ENCODE peak calls at places on chromosomes 6 and 20, in ten cellular contexts. One of them, this sample, is unnamed.

GRCh38 chr6:143135797-143136561 is 75.3 kb downstream of the AIG1 start:
- DNase-seq in breast epithelium: no peak
- DNase-seq in PC-3: no peak
- DNase-seq in thoracic aorta: no peak
- DNase-seq in right cardiac atrium: no peak
- DNase-seq in tibial artery: no peak
- DNase-seq in Peyer's patch: no peak
- DNase-seq in naive thymus-derived CD4-positive, alpha-beta T cell: no peak
- DNase-seq in cardiac muscle cell: no peak
- DNase-seq in endothelial cell of umbilical vein: peak; percentile 26
- DNase-seq in this sample: no peak

GRCh38 chr20:38973107-38973506 is 11.0 kb downstream of the DHX35 start:
- DNase-seq in Peyer's patch: no peak
- DNase-seq in right cardiac atrium: no peak
- DNase-seq in cardiac muscle cell: no peak
- DNase-seq in naive thymus-derived CD4-positive, alpha-beta T cell: no peak
- DNase-seq in PC-3: no peak
- DNase-seq in endothelial cell of umbilical vein: no peak
- DNase-seq in breast epithelium: no peak
- DNase-seq in tibial artery: no peak
- DNase-seq in thoracic aorta: no peak
- DNase-seq in this sample: no peak

GRCh38 chr6:46741910-46742309 is 4.8 kb upstream of the ANKRD66 start:
- DNase-seq in naive thymus-derived CD4-positive, alpha-beta T cell: no peak
- DNase-seq in right cardiac atrium: no peak
- DNase-seq in thoracic aorta: no peak
- DNase-seq in Peyer's patch: no peak
- DNase-seq in PC-3: no peak
- DNase-seq in endothelial cell of umbilical vein: no peak
- DNase-seq in breast epithelium: no peak
- DNase-seq in cardiac muscle cell: no peak
- DNase-seq in tibial artery: no peak
- DNase-seq in this sample: no peak

GRCh38 chr20:62683136-62683535 is 25.5 kb upstream of the NTSR1 start:
- DNase-seq in Peyer's patch: no peak
- DNase-seq in endothelial cell of umbilical vein: no peak
- DNase-seq in PC-3: no peak
- DNase-seq in naive thymus-derived CD4-positive, alpha-beta T cell: no peak
- DNase-seq in cardiac muscle cell: no peak
- DNase-seq in right cardiac atrium: no peak
- DNase-seq in thoracic aorta: no peak
- DNase-seq in tibial artery: no peak
- DNase-seq in breast epithelium: no peak
- DNase-seq in this sample: no peak

GRCh38 chr20:40279390-40279789 is 409.6 kb downstream of the MAFB start:
- DNase-seq in tibial artery: peak; percentile 80
- DNase-seq in endothelial cell of umbilical vein: peak; percentile 59
- DNase-seq in cardiac muscle cell: no peak
- DNase-seq in Peyer's patch: no peak
- DNase-seq in right cardiac atrium: no peak
- DNase-seq in breast epithelium: no peak
- DNase-seq in thoracic aorta: no peak
- DNase-seq in naive thymus-derived CD4-positive, alpha-beta T cell: no peak
- DNase-seq in PC-3: no peak
- DNase-seq in this sample: no peak

GRCh38 chr6:7914311-7914710 is 3.7 kb upstream of the TXNDC5 start:
- DNase-seq in endothelial cell of umbilical vein: no peak
- DNase-seq in PC-3: no peak
- DNase-seq in naive thymus-derived CD4-positive, alpha-beta T cell: no peak
- DNase-seq in tibial artery: no peak
- DNase-seq in breast epithelium: no peak
- DNase-seq in thoracic aorta: no peak
- DNase-seq in right cardiac atrium: no peak
- DNase-seq in cardiac muscle cell: no peak
- DNase-seq in Peyer's patch: no peak
- DNase-seq in this sample: no peak

GRCh38 chr6:46453221-46453620 is 38.0 kb downstream of the RCAN2 start:
- DNase-seq in naive thymus-derived CD4-positive, alpha-beta T cell: no peak
- DNase-seq in PC-3: no peak
- DNase-seq in right cardiac atrium: no peak
- DNase-seq in cardiac muscle cell: no peak
- DNase-seq in endothelial cell of umbilical vein: no peak
- DNase-seq in thoracic aorta: no peak
- DNase-seq in breast epithelium: no peak
- DNase-seq in Peyer's patch: no peak
- DNase-seq in tibial artery: no peak
- DNase-seq in this sample: no peak

GRCh38 chr20:3471397-3472021 is 691 bp downstream of the ATRN start:
- DNase-seq in naive thymus-derived CD4-positive, alpha-beta T cell: no peak
- DNase-seq in PC-3: no peak
- DNase-seq in cardiac muscle cell: no peak
- DNase-seq in endothelial cell of umbilical vein: no peak
- DNase-seq in breast epithelium: no peak
- DNase-seq in thoracic aorta: no peak
- DNase-seq in right cardiac atrium: no peak
- DNase-seq in Peyer's patch: no peak
- DNase-seq in tibial artery: no peak
- DNase-seq in this sample: no peak

GRCh38 chr6:5443491-5443890 is 182.2 kb downstream of the FARS2 start:
- DNase-seq in PC-3: no peak
- DNase-seq in thoracic aorta: no peak
- DNase-seq in cardiac muscle cell: no peak
- DNase-seq in tibial artery: no peak
- DNase-seq in naive thymus-derived CD4-positive, alpha-beta T cell: no peak
- DNase-seq in endothelial cell of umbilical vein: no peak
- DNase-seq in Peyer's patch: no peak
- DNase-seq in right cardiac atrium: no peak
- DNase-seq in breast epithelium: no peak
- DNase-seq in this sample: no peak

GRCh38 chr20:38723069-38723981 is 961 bp upstream of the SLC32A1 start:
- DNase-seq in endothelial cell of umbilical vein: no peak
- DNase-seq in naive thymus-derived CD4-positive, alpha-beta T cell: no peak
- DNase-seq in PC-3: no peak
- DNase-seq in cardiac muscle cell: no peak
- DNase-seq in Peyer's patch: no peak
- DNase-seq in right cardiac atrium: no peak
- DNase-seq in tibial artery: no peak
- DNase-seq in breast epithelium: no peak
- DNase-seq in thoracic aorta: no peak
- DNase-seq in this sample: no peak

GRCh38 chr6:88848870-88849269 is 114.5 kb downstream of the RNGTT start:
- DNase-seq in PC-3: no peak
- DNase-seq in Peyer's patch: no peak
- DNase-seq in tibial artery: no peak
- DNase-seq in right cardiac atrium: no peak
- DNase-seq in endothelial cell of umbilical vein: peak; percentile 79
- DNase-seq in cardiac muscle cell: no peak
- DNase-seq in thoracic aorta: no peak
- DNase-seq in breast epithelium: no peak
- DNase-seq in naive thymus-derived CD4-positive, alpha-beta T cell: no peak
- DNase-seq in this sample: no peak

GRCh38 chr6:134287863-134288537 is 29.9 kb downstream of the SGK1 start:
- DNase-seq in PC-3: no peak
- DNase-seq in right cardiac atrium: no peak
- DNase-seq in breast epithelium: no peak
- DNase-seq in cardiac muscle cell: no peak
- DNase-seq in naive thymus-derived CD4-positive, alpha-beta T cell: no peak
- DNase-seq in endothelial cell of umbilical vein: peak; percentile 49
- DNase-seq in Peyer's patch: no peak
- DNase-seq in thoracic aorta: no peak
- DNase-seq in tibial artery: no peak
- DNase-seq in this sample: no peak

GRCh38 chr6:41470341-41471063 is 75.7 kb upstream of the FOXP4 start:
- DNase-seq in PC-3: no peak
- DNase-seq in cardiac muscle cell: no peak
- DNase-seq in thoracic aorta: peak; percentile 20
- DNase-seq in breast epithelium: peak; percentile 64
- DNase-seq in right cardiac atrium: peak; percentile 93
- DNase-seq in Peyer's patch: no peak
- DNase-seq in naive thymus-derived CD4-positive, alpha-beta T cell: no peak
- DNase-seq in endothelial cell of umbilical vein: no peak
- DNase-seq in tibial artery: peak; percentile 77
- DNase-seq in this sample: no peak

GRCh38 chr6:43899830-43900229 is 129.8 kb downstream of the VEGFA start:
- DNase-seq in PC-3: no peak
- DNase-seq in Peyer's patch: no peak
- DNase-seq in cardiac muscle cell: no peak
- DNase-seq in naive thymus-derived CD4-positive, alpha-beta T cell: no peak
- DNase-seq in tibial artery: no peak
- DNase-seq in right cardiac atrium: no peak
- DNase-seq in endothelial cell of umbilical vein: no peak
- DNase-seq in thoracic aorta: no peak
- DNase-seq in breast epithelium: no peak
- DNase-seq in this sample: no peak

GRCh38 chr6:104704191-104704590 is 155.5 kb downstream of the HACE1 start:
- DNase-seq in Peyer's patch: no peak
- DNase-seq in PC-3: peak; percentile 16
- DNase-seq in cardiac muscle cell: no peak
- DNase-seq in right cardiac atrium: no peak
- DNase-seq in tibial artery: no peak
- DNase-seq in thoracic aorta: no peak
- DNase-seq in breast epithelium: no peak
- DNase-seq in endothelial cell of umbilical vein: peak; percentile 46
- DNase-seq in naive thymus-derived CD4-positive, alpha-beta T cell: no peak
- DNase-seq in this sample: no peak

GRCh38 chr6:113344969-113345368 is 512.2 kb upstream of the MARCKS start:
- DNase-seq in tibial artery: no peak
- DNase-seq in cardiac muscle cell: no peak
- DNase-seq in naive thymus-derived CD4-positive, alpha-beta T cell: no peak
- DNase-seq in thoracic aorta: no peak
- DNase-seq in right cardiac atrium: no peak
- DNase-seq in PC-3: no peak
- DNase-seq in endothelial cell of umbilical vein: no peak
- DNase-seq in breast epithelium: no peak
- DNase-seq in Peyer's patch: no peak
- DNase-seq in this sample: no peak
- H3K4me1 ChIP-seq in tibial artery: no peaks in the 10 kb centered on the region
- H3K4me1 ChIP-seq in cardiac muscle cell: peaks cover 11% of the 10 kb centered on the region
- H3K4me1 ChIP-seq in naive thymus-derived CD4-positive, alpha-beta T cell: no peaks in the 10 kb centered on the region
- H3K4me1 ChIP-seq in thoracic aorta: no peaks in the 10 kb centered on the region
- H3K4me1 ChIP-seq in right cardiac atrium: no peaks in the 10 kb centered on the region
- H3K4me1 ChIP-seq in PC-3: peaks cover 2% of the 10 kb centered on the region
- H3K4me1 ChIP-seq in endothelial cell of umbilical vein: peaks cover 13% of the 10 kb centered on the region
- H3K4me1 ChIP-seq in breast epithelium: no peaks in the 10 kb centered on the region
- H3K4me1 ChIP-seq in Peyer's patch: no peaks in the 10 kb centered on the region
- H3K4me1 ChIP-seq in this sample: no peaks in the 10 kb centered on the region

GRCh38 chr6:103142902-103143301 is 1716.8 kb downstream of the HACE1 start:
- DNase-seq in Peyer's patch: no peak
- DNase-seq in right cardiac atrium: no peak
- DNase-seq in breast epithelium: no peak
- DNase-seq in naive thymus-derived CD4-positive, alpha-beta T cell: no peak
- DNase-seq in thoracic aorta: no peak
- DNase-seq in tibial artery: no peak
- DNase-seq in PC-3: no peak
- DNase-seq in endothelial cell of umbilical vein: no peak
- DNase-seq in cardiac muscle cell: no peak
- DNase-seq in this sample: no peak
- H3K4me1 ChIP-seq in Peyer's patch: no peaks in the 10 kb centered on the region
- H3K4me1 ChIP-seq in right cardiac atrium: no peaks in the 10 kb centered on the region
- H3K4me1 ChIP-seq in breast epithelium: no peaks in the 10 kb centered on the region
- H3K4me1 ChIP-seq in naive thymus-derived CD4-positive, alpha-beta T cell: no peaks in the 10 kb centered on the region
- H3K4me1 ChIP-seq in thoracic aorta: no peaks in the 10 kb centered on the region
- H3K4me1 ChIP-seq in tibial artery: peaks cover 4% of the 10 kb centered on the region
- H3K4me1 ChIP-seq in PC-3: no peaks in the 10 kb centered on the region
- H3K4me1 ChIP-seq in endothelial cell of umbilical vein: no peaks in the 10 kb centered on the region
- H3K4me1 ChIP-seq in cardiac muscle cell: no peaks in the 10 kb centered on the region
- H3K4me1 ChIP-seq in this sample: no peaks in the 10 kb centered on the region

GRCh38 chr20:1875169-1875554 is 20.0 kb upstream of the SIRPA start:
- DNase-seq in endothelial cell of umbilical vein: no peak
- DNase-seq in breast epithelium: no peak
- DNase-seq in cardiac muscle cell: no peak
- DNase-seq in right cardiac atrium: no peak
- DNase-seq in Peyer's patch: no peak
- DNase-seq in tibial artery: no peak
- DNase-seq in naive thymus-derived CD4-positive, alpha-beta T cell: no peak
- DNase-seq in PC-3: no peak
- DNase-seq in thoracic aorta: no peak
- DNase-seq in this sample: no peak
- H3K4me1 ChIP-seq in endothelial cell of umbilical vein: no peaks in the 10 kb centered on the region
- H3K4me1 ChIP-seq in breast epithelium: no peaks in the 10 kb centered on the region
- H3K4me1 ChIP-seq in cardiac muscle cell: peaks cover 15% of the 10 kb centered on the region
- H3K4me1 ChIP-seq in right cardiac atrium: no peaks in the 10 kb centered on the region
- H3K4me1 ChIP-seq in Peyer's patch: no peaks in the 10 kb centered on the region
- H3K4me1 ChIP-seq in tibial artery: no peaks in the 10 kb centered on the region
- H3K4me1 ChIP-seq in naive thymus-derived CD4-positive, alpha-beta T cell: no peaks in the 10 kb centered on the region
- H3K4me1 ChIP-seq in PC-3: no peaks in the 10 kb centered on the region
- H3K4me1 ChIP-seq in thoracic aorta: no peaks in the 10 kb centered on the region
- H3K4me1 ChIP-seq in this sample: no peaks in the 10 kb centered on the region

GRCh38 chr6:10412948-10413849 is 1.7 kb downstream of the TFAP2A start:
- DNase-seq in breast epithelium: peak; percentile 92
- DNase-seq in right cardiac atrium: peak; percentile 55
- DNase-seq in thoracic aorta: no peak
- DNase-seq in Peyer's patch: no peak
- DNase-seq in PC-3: peak; percentile 88
- DNase-seq in endothelial cell of umbilical vein: no peak
- DNase-seq in naive thymus-derived CD4-positive, alpha-beta T cell: no peak
- DNase-seq in tibial artery: no peak
- DNase-seq in cardiac muscle cell: no peak
- DNase-seq in this sample: no peak
- H3K4me1 ChIP-seq in breast epithelium: no peaks in the 10 kb centered on the region
- H3K4me1 ChIP-seq in right cardiac atrium: peaks cover 8% of the 10 kb centered on the region
- H3K4me1 ChIP-seq in thoracic aorta: peaks cover 54% of the 10 kb centered on the region
- H3K4me1 ChIP-seq in Peyer's patch: peaks cover 9% of the 10 kb centered on the region
- H3K4me1 ChIP-seq in PC-3: peaks cover 29% of the 10 kb centered on the region
- H3K4me1 ChIP-seq in endothelial cell of umbilical vein: peaks cover 9% of the 10 kb centered on the region
- H3K4me1 ChIP-seq in naive thymus-derived CD4-positive, alpha-beta T cell: peaks cover 8% of the 10 kb centered on the region
- H3K4me1 ChIP-seq in tibial artery: peaks cover 42% of the 10 kb centered on the region
- H3K4me1 ChIP-seq in cardiac muscle cell: peaks cover 5% of the 10 kb centered on the region
- H3K4me1 ChIP-seq in this sample: peaks cover 29% of the 10 kb centered on the region

DNA sequence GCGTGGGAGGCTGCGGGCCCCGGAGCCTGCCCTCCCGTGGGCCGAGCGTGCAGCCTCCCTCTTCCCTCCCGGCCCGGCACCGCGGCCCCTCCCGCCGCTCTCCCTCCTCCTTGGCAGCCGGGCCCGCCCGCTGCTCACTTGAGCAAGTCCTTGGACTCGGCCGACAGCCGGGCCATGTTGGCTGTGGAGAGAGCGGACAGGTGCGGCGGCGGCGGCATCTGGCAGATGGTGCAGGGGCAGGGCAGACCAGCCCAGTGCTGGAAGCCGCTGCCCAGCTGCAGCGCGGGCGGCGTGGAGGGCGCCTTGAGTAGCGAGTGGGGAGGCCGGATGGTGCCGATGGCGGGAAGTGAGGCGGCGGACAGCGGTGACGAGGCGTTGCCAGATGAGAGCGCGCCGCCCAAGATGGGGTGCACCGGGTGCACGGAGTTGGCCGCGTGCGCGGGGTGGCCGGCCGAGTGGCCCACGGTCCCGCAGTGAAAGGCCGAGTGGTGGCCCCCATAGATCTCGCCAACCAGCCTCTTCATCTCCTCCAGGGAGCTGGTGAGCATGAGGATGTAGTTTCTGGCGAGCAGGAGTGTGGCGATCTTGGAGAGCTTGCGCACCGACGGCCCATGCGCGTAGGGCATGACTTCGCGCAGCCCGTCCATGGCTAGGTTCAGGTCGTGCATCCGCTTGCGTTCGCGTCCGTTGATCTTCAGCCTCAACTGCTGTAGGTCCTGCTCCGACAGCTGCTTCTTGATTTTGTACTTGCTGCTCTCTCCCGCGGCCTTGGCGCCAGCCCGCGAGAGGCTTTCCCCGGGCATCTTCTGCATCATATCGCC is 766 bp downstream of the OLIG3 start:
- DNase-seq in tibial artery: no peak
- DNase-seq in thoracic aorta: no peak
- DNase-seq in endothelial cell of umbilical vein: no peak
- DNase-seq in PC-3: no peak
- DNase-seq in breast epithelium: no peak
- DNase-seq in naive thymus-derived CD4-positive, alpha-beta T cell: no peak
- DNase-seq in cardiac muscle cell: no peak
- DNase-seq in Peyer's patch: no peak
- DNase-seq in right cardiac atrium: no peak
- DNase-seq in this sample: no peak
- H3K4me1 ChIP-seq in tibial artery: peaks cover 53% of the 10 kb centered on the region
- H3K4me1 ChIP-seq in thoracic aorta: peaks cover 55% of the 10 kb centered on the region
- H3K4me1 ChIP-seq in endothelial cell of umbilical vein: no peaks in the 10 kb centered on the region
- H3K4me1 ChIP-seq in PC-3: no peaks in the 10 kb centered on the region
- H3K4me1 ChIP-seq in breast epithelium: peaks cover 3% of the 10 kb centered on the region
- H3K4me1 ChIP-seq in naive thymus-derived CD4-positive, alpha-beta T cell: peaks cover 40% of the 10 kb centered on the region
- H3K4me1 ChIP-seq in cardiac muscle cell: no peaks in the 10 kb centered on the region
- H3K4me1 ChIP-seq in Peyer's patch: peaks cover 20% of the 10 kb centered on the region
- H3K4me1 ChIP-seq in right cardiac atrium: peaks cover 4% of the 10 kb centered on the region
- H3K4me1 ChIP-seq in this sample: peaks cover 69% of the 10 kb centered on the region